ENCODE peak calls at places on chromosomes 3 and 15, in seven cellular contexts. H is fibroblast of lung, Y is mammary epithelial cell, P is HCT116, M is mesenchymal stem cell, N is mesendoderm, T is A549. U is an unnamed sample.
A peak's percentile ranks its signal among the peaks of the same experiment; 100 is the strongest.

GRCh38 chr3:162507397-162507796 is 1010.8 kb downstream of the OTOL1 start:
- DNase-seq in H (peak; percentile 6), Y (no peak), P (no peak), M (no peak), N (no peak), T (no peak), U (no peak)

GRCh38 chr3:179455954-179456353 is 4.7 kb upstream of the GNB4 start:
- DNase-seq in H (no peak), Y (peak; percentile 35), P (no peak), M (no peak), N (no peak), T (no peak), U (no peak)

GRCh38 chr3:12959395-12959794 is 113.8 kb downstream of the IQSEC1 start:
- DNase-seq in H (no peak), Y (no peak), P (no peak), M (no peak), N (no peak), T (no peak), U (no peak)

GRCh38 chr3:73502609-73503560 is 121.9 kb downstream of the PDZRN3 start:
- DNase-seq in H (peak; percentile 93), Y (peak; percentile 41), P (peak; percentile 56), M (peak; percentile 73), N (peak; percentile 86), T (peak; percentile 76), U (peak; percentile 71)

GRCh38 chr3:136149569-136150136 is 46.5 kb downstream of the MSL2 start:
- DNase-seq in H (peak; percentile 45), Y (peak; percentile 50), P (no peak), M (peak; percentile 36), N (no peak), T (no peak), U (no peak)

GRCh38 chr3:40309925-40310635 is 573 bp downstream of the EIF1B start:
- DNase-seq in H (peak; percentile 45), Y (peak; percentile 19), P (no peak), M (peak; percentile 58), N (peak; percentile 60), T (peak; percentile 5), U (peak; percentile 40)

GRCh38 chr3:37074178-37074577 is 80.9 kb downstream of the MLH1 start:
- DNase-seq in H (peak; percentile 60), Y (peak; percentile 46), P (no peak), M (peak; percentile 70), N (peak; percentile 21), T (no peak), U (no peak)

GRCh38 chr15:58039260-58040035 is 26.1 kb downstream of the ALDH1A2 start:
- DNase-seq in H (no peak), Y (no peak), P (no peak), M (no peak), N (no peak), T (no peak), U (no peak)

GRCh38 chr3:123167686-123168085 is 34.1 kb upstream of the SEC22A start:
- DNase-seq in H (no peak), Y (no peak), P (no peak), M (no peak), N (no peak), T (no peak), U (no peak)

GRCh38 chr3:76293856-76294255 is 508.5 kb upstream of the ZNF717 start:
- DNase-seq in H (no peak), Y (no peak), P (no peak), M (no peak), N (no peak), T (no peak), U (no peak)

GRCh38 chr3:24156466-24156865 is 211.4 kb downstream of the NR1D2 start:
- DNase-seq in H (no peak), Y (peak; percentile 65), P (peak; percentile 49), M (peak; percentile 77), N (peak; percentile 76), T (peak; percentile 72), U (no peak)

GRCh38 chr3:40086890-40087884 is 222.3 kb upstream of the EIF1B start:
- DNase-seq in H (no peak), Y (peak; percentile 41), P (no peak), M (no peak), N (no peak), T (peak; percentile 68), U (no peak)

GRCh38 chr15:66877558-66878285 is 175.7 kb downstream of the SMAD6 start:
- DNase-seq in H (no peak), Y (no peak), P (no peak), M (no peak), N (no peak), T (no peak), U (no peak)

GRCh38 chr3:49263490-49263889 is 13.5 kb downstream of the C3orf62 start:
- DNase-seq in H (peak; percentile 12), Y (no peak), P (no peak), M (no peak), N (no peak), T (no peak), U (no peak)

GRCh38 chr3:27483117-27484001 is 825 bp downstream of the SLC4A7 start:
- DNase-seq in H (peak; percentile 84), Y (peak; percentile 72), P (no peak), M (peak; percentile 78), N (peak; percentile 82), T (peak; percentile 78), U (peak; percentile 33)

GRCh38 chr15:90872481-90873184 is 4.2 kb downstream of the FURIN start:
- DNase-seq in H (peak; percentile 68), Y (peak; percentile 86), P (no peak), M (peak; percentile 90), N (peak; percentile 35), T (peak; percentile 61), U (no peak)

GRCh38 chr15:47293763-47294162 is 423.5 kb upstream of the SEMA6D start:
- DNase-seq in H (peak; percentile 99), Y (peak; percentile 58), P (no peak), M (peak; percentile 93), N (no peak), T (no peak), U (no peak)

GRCh38 chr3:128170866-128171516 is 17.7 kb downstream of the EEFSEC start:
- DNase-seq in H (peak; percentile 88), Y (peak; percentile 61), P (peak; percentile 56), M (peak; percentile 89), N (peak; percentile 84), T (peak; percentile 78), U (peak; percentile 50)

DNA sequence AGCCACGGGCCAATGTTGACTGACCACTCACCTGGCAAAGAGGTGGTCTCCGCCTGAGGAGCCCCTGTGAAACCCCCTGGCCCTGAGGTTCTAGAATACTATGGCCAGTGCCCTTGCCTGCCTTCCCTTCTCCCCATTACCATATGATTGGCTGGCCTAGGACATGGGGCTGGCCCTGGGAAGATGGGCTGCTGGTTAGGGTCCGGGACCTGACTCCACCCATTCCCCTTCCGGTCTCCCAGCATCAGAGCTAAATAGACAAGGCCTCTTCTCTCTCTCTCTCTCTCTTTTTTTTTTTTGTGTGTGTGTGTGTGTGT is 3.8 kb downstream of the CSK start:
- DNase-seq in H (no peak), Y (no peak), P (no peak), M (no peak), N (no peak), T (no peak), U (no peak)
- H3K4me2 ChIP-seq in H (no peak overlapping the region), Y (peak overlapping the region; percentile 1), P (no peak overlapping the region), M (no peak overlapping the region), N (no peak overlapping the region), T (no peak overlapping the region), U (no peak overlapping the region)

GRCh38 chr15:52139599-52140462 is 27.3 kb upstream of the BCL2L10 start:
- DNase-seq in H (peak; percentile 77), Y (peak; percentile 50), P (peak; percentile 48), M (peak; percentile 77), N (peak; percentile 91), T (peak; percentile 79), U (peak; percentile 65)
- H3K4me2 ChIP-seq in H (no peak overlapping the region), Y (no peak overlapping the region), P (no peak overlapping the region), M (no peak overlapping the region), N (no peak overlapping the region), T (no peak overlapping the region), U (no peak overlapping the region)

GRCh38 chr3:98755601-98756000 is 7.5 kb upstream of the ST3GAL6 start:
- DNase-seq in H (no peak), Y (no peak), P (no peak), M (no peak), N (no peak), T (no peak), U (no peak)

GRCh38 chr3:98761656-98762229 is 1.4 kb upstream of the ST3GAL6 start:
- DNase-seq in H (no peak), Y (no peak), P (no peak), M (peak; percentile 26), N (no peak), T (no peak), U (no peak)

GRCh38 chr3:98763076-98763475 is at the start of gene ST3GAL6:
- DNase-seq in H (peak; percentile 33), Y (peak; percentile 43), P (no peak), M (peak; percentile 73), N (no peak), T (no peak), U (no peak)

GRCh38 chr3:98763814-98764691 is 913 bp downstream of the ST3GAL6 start:
- DNase-seq in H (peak; percentile 53), Y (no peak), P (no peak), M (peak; percentile 75), N (no peak), T (no peak), U (no peak)

DNA sequence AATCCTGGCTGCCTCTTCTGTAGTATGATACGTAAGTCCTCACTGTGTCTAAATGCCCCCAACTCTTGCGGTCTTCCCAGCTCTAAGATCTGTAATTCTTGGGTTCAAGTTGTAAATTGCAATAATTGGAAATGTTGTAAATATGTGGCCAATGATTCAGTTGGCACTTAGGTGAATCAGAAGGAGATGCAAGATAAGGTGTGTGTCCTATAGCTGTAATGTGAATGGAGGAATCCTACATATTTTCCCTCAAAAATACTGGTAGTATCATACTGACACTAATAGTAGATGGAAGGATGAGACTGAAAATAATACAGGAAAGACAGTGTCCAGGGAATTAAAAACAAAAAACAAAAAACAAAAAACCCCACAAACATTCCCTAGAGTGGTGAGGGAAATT is 3.5 kb upstream of the ST3GAL6 start:
- DNase-seq in H (no peak), Y (no peak), P (no peak), M (no peak), N (no peak), T (no peak), U (no peak)
- H3K4me2 ChIP-seq in H (no peak overlapping the region), Y (no peak overlapping the region), P (no peak overlapping the region), M (no peak overlapping the region), N (no peak overlapping the region), T (no peak overlapping the region), U (no peak overlapping the region)

GRCh38 chr15:78550815-78551214 is 10.6 kb downstream of the PSMA4 start:
- DNase-seq in H (no peak), Y (no peak), P (no peak), M (no peak), N (no peak), T (no peak), U (no peak)

GRCh38 chr15:78550194-78550593 is 9.9 kb downstream of the PSMA4 start:
- DNase-seq in H (no peak), Y (no peak), P (no peak), M (no peak), N (peak; percentile 31), T (no peak), U (no peak)

GRCh38 chr15:78551902-78552301 is 11.7 kb downstream of the PSMA4 start:
- DNase-seq in H (no peak), Y (no peak), P (no peak), M (no peak), N (no peak), T (no peak), U (no peak)

DNA sequence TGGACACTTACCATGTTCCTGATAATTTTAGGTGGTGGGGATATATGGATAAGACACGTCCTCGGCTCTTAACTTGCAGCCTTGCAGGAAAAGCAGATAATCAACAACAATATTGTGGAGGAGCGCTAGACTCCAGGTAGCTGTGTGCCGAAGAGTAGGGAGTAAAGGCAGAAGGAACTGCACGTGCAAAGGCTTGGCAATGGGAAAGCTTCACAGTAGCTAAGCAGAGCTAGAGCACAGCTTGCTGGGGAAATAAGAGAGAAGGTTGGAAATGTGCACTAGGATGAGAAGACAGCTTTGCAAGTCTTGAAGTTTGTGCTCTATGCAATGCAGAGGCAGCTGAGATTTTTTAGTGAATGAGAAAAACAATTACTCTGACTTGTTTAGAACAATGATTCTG is 12.4 kb downstream of the PSMA4 start:
- DNase-seq in H (no peak), Y (no peak), P (no peak), M (no peak), N (no peak), T (no peak), U (no peak)
- H3K4me2 ChIP-seq in H (no peak overlapping the region), Y (no peak overlapping the region), P (no peak overlapping the region), M (no peak overlapping the region), N (no peak overlapping the region), T (no peak overlapping the region), U (no peak overlapping the region)

U was measured in neuronal stem cell.